ENCODE peak calls at places on chromosomes 13 and 19, in six cellular contexts. One of them, this sample, is unnamed.

GRCh38 chr13:20828540-20829364 is 55.0 kb upstream of the EEF1AKMT1 start:
- DNase-seq in epithelial cell of proximal tubule: peak
- DNase-seq in ascending aorta: no peak
- DNase-seq in cerebellar nuclear complex: no peak
- DNase-seq in stimulated activated effector memory CD8-positive, alpha-beta T cell treated with anti-CD3 and anti-CD28 coated beads, Interleukin-12 subunit alpha, Interleukin-12 subunit beta, amount 100 ng/mL, for 72 hours: peak
- DNase-seq in stimulated activated CD8-positive, alpha-beta memory T cell treated with anti-CD3 and anti-CD28 coated beads, Interleukin-2, amount 100 ng/mL, for 1 hour: no peak
- DNase-seq in this sample: peak

GRCh38 chr13:113057084-113057483 is 48.5 kb upstream of the F7 start:
- DNase-seq in epithelial cell of proximal tubule: no peak
- DNase-seq in ascending aorta: no peak
- DNase-seq in cerebellar nuclear complex: no peak
- DNase-seq in stimulated activated effector memory CD8-positive, alpha-beta T cell treated with anti-CD3 and anti-CD28 coated beads, Interleukin-12 subunit alpha, Interleukin-12 subunit beta, amount 100 ng/mL, for 72 hours: no peak
- DNase-seq in stimulated activated CD8-positive, alpha-beta memory T cell treated with anti-CD3 and anti-CD28 coated beads, Interleukin-2, amount 100 ng/mL, for 1 hour: no peak
- DNase-seq in this sample: no peak

GRCh38 chr13:24725379-24725778 is 38.6 kb upstream of the RNF17 start:
- DNase-seq in epithelial cell of proximal tubule: no peak
- DNase-seq in ascending aorta: no peak
- DNase-seq in cerebellar nuclear complex: no peak
- DNase-seq in stimulated activated effector memory CD8-positive, alpha-beta T cell treated with anti-CD3 and anti-CD28 coated beads, Interleukin-12 subunit alpha, Interleukin-12 subunit beta, amount 100 ng/mL, for 72 hours: no peak
- DNase-seq in stimulated activated CD8-positive, alpha-beta memory T cell treated with anti-CD3 and anti-CD28 coated beads, Interleukin-2, amount 100 ng/mL, for 1 hour: no peak
- DNase-seq in this sample: no peak

GRCh38 chr13:111491021-111491420 is 170.6 kb downstream of the TEX29 start:
- DNase-seq in epithelial cell of proximal tubule: no peak
- DNase-seq in ascending aorta: peak
- DNase-seq in cerebellar nuclear complex: no peak
- DNase-seq in stimulated activated effector memory CD8-positive, alpha-beta T cell treated with anti-CD3 and anti-CD28 coated beads, Interleukin-12 subunit alpha, Interleukin-12 subunit beta, amount 100 ng/mL, for 72 hours: no peak
- DNase-seq in stimulated activated CD8-positive, alpha-beta memory T cell treated with anti-CD3 and anti-CD28 coated beads, Interleukin-2, amount 100 ng/mL, for 1 hour: no peak
- DNase-seq in this sample: no peak

GRCh38 chr19:3146677-3147100 is 10.9 kb downstream of the GNA15 start:
- DNase-seq in epithelial cell of proximal tubule: no peak
- DNase-seq in ascending aorta: no peak
- DNase-seq in cerebellar nuclear complex: no peak
- DNase-seq in stimulated activated effector memory CD8-positive, alpha-beta T cell treated with anti-CD3 and anti-CD28 coated beads, Interleukin-12 subunit alpha, Interleukin-12 subunit beta, amount 100 ng/mL, for 72 hours: peak
- DNase-seq in stimulated activated CD8-positive, alpha-beta memory T cell treated with anti-CD3 and anti-CD28 coated beads, Interleukin-2, amount 100 ng/mL, for 1 hour: peak
- DNase-seq in this sample: no peak

GRCh38 chr13:80504453-80504852 is 163.5 kb upstream of the SPRY2 start:
- DNase-seq in epithelial cell of proximal tubule: no peak
- DNase-seq in ascending aorta: no peak
- DNase-seq in cerebellar nuclear complex: no peak
- DNase-seq in stimulated activated effector memory CD8-positive, alpha-beta T cell treated with anti-CD3 and anti-CD28 coated beads, Interleukin-12 subunit alpha, Interleukin-12 subunit beta, amount 100 ng/mL, for 72 hours: no peak
- DNase-seq in stimulated activated CD8-positive, alpha-beta memory T cell treated with anti-CD3 and anti-CD28 coated beads, Interleukin-2, amount 100 ng/mL, for 1 hour: no peak
- DNase-seq in this sample: no peak

GRCh38 chr19:45577111-45577905 is 7.3 kb downstream of the OPA3 start:
- DNase-seq in epithelial cell of proximal tubule: peak
- DNase-seq in ascending aorta: no peak
- DNase-seq in cerebellar nuclear complex: no peak
- DNase-seq in stimulated activated effector memory CD8-positive, alpha-beta T cell treated with anti-CD3 and anti-CD28 coated beads, Interleukin-12 subunit alpha, Interleukin-12 subunit beta, amount 100 ng/mL, for 72 hours: no peak
- DNase-seq in stimulated activated CD8-positive, alpha-beta memory T cell treated with anti-CD3 and anti-CD28 coated beads, Interleukin-2, amount 100 ng/mL, for 1 hour: no peak
- DNase-seq in this sample: peak

GRCh38 chr19:27764186-27764804 is 1448.7 kb downstream of the UQCRFS1 start:
- DNase-seq in epithelial cell of proximal tubule: no peak
- DNase-seq in ascending aorta: peak
- DNase-seq in cerebellar nuclear complex: no peak
- DNase-seq in stimulated activated effector memory CD8-positive, alpha-beta T cell treated with anti-CD3 and anti-CD28 coated beads, Interleukin-12 subunit alpha, Interleukin-12 subunit beta, amount 100 ng/mL, for 72 hours: no peak
- DNase-seq in stimulated activated CD8-positive, alpha-beta memory T cell treated with anti-CD3 and anti-CD28 coated beads, Interleukin-2, amount 100 ng/mL, for 1 hour: no peak
- DNase-seq in this sample: no peak

GRCh38 chr13:74794582-74794981 is 660.4 kb upstream of the KLF12 start:
- DNase-seq in epithelial cell of proximal tubule: no peak
- DNase-seq in ascending aorta: no peak
- DNase-seq in cerebellar nuclear complex: no peak
- DNase-seq in stimulated activated effector memory CD8-positive, alpha-beta T cell treated with anti-CD3 and anti-CD28 coated beads, Interleukin-12 subunit alpha, Interleukin-12 subunit beta, amount 100 ng/mL, for 72 hours: no peak
- DNase-seq in stimulated activated CD8-positive, alpha-beta memory T cell treated with anti-CD3 and anti-CD28 coated beads, Interleukin-2, amount 100 ng/mL, for 1 hour: no peak
- DNase-seq in this sample: no peak

GRCh38 chr19:29636553-29637325 is 28.5 kb upstream of the PLEKHF1 start:
- DNase-seq in epithelial cell of proximal tubule: no peak
- DNase-seq in ascending aorta: no peak
- DNase-seq in cerebellar nuclear complex: no peak
- DNase-seq in stimulated activated effector memory CD8-positive, alpha-beta T cell treated with anti-CD3 and anti-CD28 coated beads, Interleukin-12 subunit alpha, Interleukin-12 subunit beta, amount 100 ng/mL, for 72 hours: no peak
- DNase-seq in stimulated activated CD8-positive, alpha-beta memory T cell treated with anti-CD3 and anti-CD28 coated beads, Interleukin-2, amount 100 ng/mL, for 1 hour: no peak
- DNase-seq in this sample: no peak

GRCh38 chr19:41808663-41809566 is 12.5 kb downstream of the CEACAM3 start:
- DNase-seq in epithelial cell of proximal tubule: no peak
- DNase-seq in ascending aorta: no peak
- DNase-seq in cerebellar nuclear complex: no peak
- DNase-seq in stimulated activated effector memory CD8-positive, alpha-beta T cell treated with anti-CD3 and anti-CD28 coated beads, Interleukin-12 subunit alpha, Interleukin-12 subunit beta, amount 100 ng/mL, for 72 hours: no peak
- DNase-seq in stimulated activated CD8-positive, alpha-beta memory T cell treated with anti-CD3 and anti-CD28 coated beads, Interleukin-2, amount 100 ng/mL, for 1 hour: no peak
- DNase-seq in this sample: no peak

GRCh38 chr13:110525328-110526319 is 35.9 kb downstream of the RAB20 start:
- DNase-seq in epithelial cell of proximal tubule: no peak
- DNase-seq in ascending aorta: no peak
- DNase-seq in cerebellar nuclear complex: no peak
- DNase-seq in stimulated activated effector memory CD8-positive, alpha-beta T cell treated with anti-CD3 and anti-CD28 coated beads, Interleukin-12 subunit alpha, Interleukin-12 subunit beta, amount 100 ng/mL, for 72 hours: no peak
- DNase-seq in stimulated activated CD8-positive, alpha-beta memory T cell treated with anti-CD3 and anti-CD28 coated beads, Interleukin-2, amount 100 ng/mL, for 1 hour: no peak
- DNase-seq in this sample: peak

GRCh38 chr19:374886-375235 is 30.3 kb upstream of the MIER2 start:
- DNase-seq in epithelial cell of proximal tubule: no peak
- DNase-seq in ascending aorta: peak
- DNase-seq in cerebellar nuclear complex: no peak
- DNase-seq in stimulated activated effector memory CD8-positive, alpha-beta T cell treated with anti-CD3 and anti-CD28 coated beads, Interleukin-12 subunit alpha, Interleukin-12 subunit beta, amount 100 ng/mL, for 72 hours: no peak
- DNase-seq in stimulated activated CD8-positive, alpha-beta memory T cell treated with anti-CD3 and anti-CD28 coated beads, Interleukin-2, amount 100 ng/mL, for 1 hour: no peak
- DNase-seq in this sample: no peak

GRCh38 chr13:42847891-42848663 is 66.7 kb downstream of the FAM216B start:
- DNase-seq in epithelial cell of proximal tubule: no peak
- DNase-seq in ascending aorta: no peak
- DNase-seq in cerebellar nuclear complex: no peak
- DNase-seq in stimulated activated effector memory CD8-positive, alpha-beta T cell treated with anti-CD3 and anti-CD28 coated beads, Interleukin-12 subunit alpha, Interleukin-12 subunit beta, amount 100 ng/mL, for 72 hours: no peak
- DNase-seq in stimulated activated CD8-positive, alpha-beta memory T cell treated with anti-CD3 and anti-CD28 coated beads, Interleukin-2, amount 100 ng/mL, for 1 hour: no peak
- DNase-seq in this sample: no peak

GRCh38 chr13:98651716-98652115 is 74.8 kb upstream of the STK24 start:
- DNase-seq in epithelial cell of proximal tubule: no peak
- DNase-seq in ascending aorta: peak
- DNase-seq in cerebellar nuclear complex: no peak
- DNase-seq in stimulated activated effector memory CD8-positive, alpha-beta T cell treated with anti-CD3 and anti-CD28 coated beads, Interleukin-12 subunit alpha, Interleukin-12 subunit beta, amount 100 ng/mL, for 72 hours: no peak
- DNase-seq in stimulated activated CD8-positive, alpha-beta memory T cell treated with anti-CD3 and anti-CD28 coated beads, Interleukin-2, amount 100 ng/mL, for 1 hour: no peak
- DNase-seq in this sample: peak

GRCh38 chr19:1566392-1567115 is 1.6 kb downstream of the MEX3D start:
- DNase-seq in epithelial cell of proximal tubule: no peak
- DNase-seq in ascending aorta: peak
- DNase-seq in cerebellar nuclear complex: no peak
- DNase-seq in stimulated activated effector memory CD8-positive, alpha-beta T cell treated with anti-CD3 and anti-CD28 coated beads, Interleukin-12 subunit alpha, Interleukin-12 subunit beta, amount 100 ng/mL, for 72 hours: no peak
- DNase-seq in stimulated activated CD8-positive, alpha-beta memory T cell treated with anti-CD3 and anti-CD28 coated beads, Interleukin-2, amount 100 ng/mL, for 1 hour: no peak
- DNase-seq in this sample: peak

GRCh38 chr19:55986487-55986886 is at the start of gene NLRP5:
- DNase-seq in epithelial cell of proximal tubule: no peak
- DNase-seq in ascending aorta: no peak
- DNase-seq in cerebellar nuclear complex: no peak
- DNase-seq in stimulated activated effector memory CD8-positive, alpha-beta T cell treated with anti-CD3 and anti-CD28 coated beads, Interleukin-12 subunit alpha, Interleukin-12 subunit beta, amount 100 ng/mL, for 72 hours: no peak
- DNase-seq in stimulated activated CD8-positive, alpha-beta memory T cell treated with anti-CD3 and anti-CD28 coated beads, Interleukin-2, amount 100 ng/mL, for 1 hour: no peak
- DNase-seq in this sample: peak

GRCh38 chr19:5131866-5132561 is 163.1 kb downstream of the KDM4B start:
- DNase-seq in epithelial cell of proximal tubule: no peak
- DNase-seq in ascending aorta: no peak
- DNase-seq in cerebellar nuclear complex: no peak
- DNase-seq in stimulated activated effector memory CD8-positive, alpha-beta T cell treated with anti-CD3 and anti-CD28 coated beads, Interleukin-12 subunit alpha, Interleukin-12 subunit beta, amount 100 ng/mL, for 72 hours: no peak
- DNase-seq in stimulated activated CD8-positive, alpha-beta memory T cell treated with anti-CD3 and anti-CD28 coated beads, Interleukin-2, amount 100 ng/mL, for 1 hour: no peak
- DNase-seq in this sample: peak

GRCh38 chr13:44904982-44905381 is 84.3 kb downstream of the NUFIP1 start:
- DNase-seq in epithelial cell of proximal tubule: no peak
- DNase-seq in ascending aorta: peak
- DNase-seq in cerebellar nuclear complex: no peak
- DNase-seq in stimulated activated effector memory CD8-positive, alpha-beta T cell treated with anti-CD3 and anti-CD28 coated beads, Interleukin-12 subunit alpha, Interleukin-12 subunit beta, amount 100 ng/mL, for 72 hours: no peak
- DNase-seq in stimulated activated CD8-positive, alpha-beta memory T cell treated with anti-CD3 and anti-CD28 coated beads, Interleukin-2, amount 100 ng/mL, for 1 hour: no peak
- DNase-seq in this sample: peak

GRCh38 chr19:5798244-5798643 is 6.6 kb upstream of the NRTN start:
- DNase-seq in epithelial cell of proximal tubule: no peak
- DNase-seq in ascending aorta: no peak
- DNase-seq in cerebellar nuclear complex: no peak
- DNase-seq in stimulated activated effector memory CD8-positive, alpha-beta T cell treated with anti-CD3 and anti-CD28 coated beads, Interleukin-12 subunit alpha, Interleukin-12 subunit beta, amount 100 ng/mL, for 72 hours: no peak
- DNase-seq in stimulated activated CD8-positive, alpha-beta memory T cell treated with anti-CD3 and anti-CD28 coated beads, Interleukin-2, amount 100 ng/mL, for 1 hour: no peak
- DNase-seq in this sample: no peak

GRCh38 chr19:48249502-48250014 is 6.2 kb downstream of the CARD8 start:
- DNase-seq in epithelial cell of proximal tubule: no peak
- DNase-seq in ascending aorta: peak
- DNase-seq in cerebellar nuclear complex: no peak
- DNase-seq in stimulated activated effector memory CD8-positive, alpha-beta T cell treated with anti-CD3 and anti-CD28 coated beads, Interleukin-12 subunit alpha, Interleukin-12 subunit beta, amount 100 ng/mL, for 72 hours: peak
- DNase-seq in stimulated activated CD8-positive, alpha-beta memory T cell treated with anti-CD3 and anti-CD28 coated beads, Interleukin-2, amount 100 ng/mL, for 1 hour: peak
- DNase-seq in this sample: no peak

GRCh38 chr19:10189631-10190425 is 4.9 kb downstream of the DNMT1 start:
- DNase-seq in epithelial cell of proximal tubule: no peak
- DNase-seq in ascending aorta: no peak
- DNase-seq in cerebellar nuclear complex: no peak
- DNase-seq in stimulated activated effector memory CD8-positive, alpha-beta T cell treated with anti-CD3 and anti-CD28 coated beads, Interleukin-12 subunit alpha, Interleukin-12 subunit beta, amount 100 ng/mL, for 72 hours: no peak
- DNase-seq in stimulated activated CD8-positive, alpha-beta memory T cell treated with anti-CD3 and anti-CD28 coated beads, Interleukin-2, amount 100 ng/mL, for 1 hour: no peak
- DNase-seq in this sample: no peak

This sample was measured in HT-29.